ENCODE peak calls at places on chromosomes 12 and 14, in eight cellular contexts. X, U, Q, C, V, D, W and G are unnamed samples.

GRCh38 chr12:54650884-54651283 is 2.7 kb upstream of the DCD start:
- DNase-seq in X (no peak), U (no peak), Q (no peak), C (no peak), V (no peak), D (no peak), W (no peak), G (no peak)

GRCh38 chr14:95318399-95318834 is 1.3 kb downstream of the CLMN start:
- DNase-seq in X (no peak), U (no peak), Q (no peak), C (peak; percentile 30), V (peak; percentile 46), D (no peak), W (no peak), G (no peak)

GRCh38 chr14:24690492-24690891 is 56.5 kb upstream of the GZMB start:
- DNase-seq in X (peak; percentile 51), U (no peak), Q (no peak), C (no peak), V (peak; percentile 26), D (no peak), W (no peak), G (no peak)

GRCh38 chr14:44170554-44170953 is 336.5 kb downstream of the FSCB start:
- DNase-seq in X (no peak), U (no peak), Q (no peak), C (no peak), V (no peak), D (no peak), W (no peak), G (peak; percentile 23)

GRCh38 chr12:6145584-6145983 is 21.1 kb upstream of the VWF start:
- DNase-seq in X (no peak), U (no peak), Q (no peak), C (no peak), V (peak; percentile 7), D (no peak), W (no peak), G (no peak)

GRCh38 chr14:32408018-32408417 is 78.9 kb downstream of the AKAP6 start:
- DNase-seq in X (no peak), U (no peak), Q (no peak), C (no peak), V (no peak), D (peak; percentile 32), W (no peak), G (peak; percentile 10)

GRCh38 chr12:111841750-111842555 is at the start of gene MAPKAPK5:
- DNase-seq in X (peak; percentile 96), U (peak; percentile 95), Q (peak; percentile 97), C (peak; percentile 98), V (peak; percentile 97), D (peak; percentile 95), W (peak; percentile 99), G (peak; percentile 91)

GRCh38 chr14:55094630-55095157 is 34.4 kb upstream of the LGALS3 start:
- DNase-seq in X (no peak), U (no peak), Q (no peak), C (no peak), V (no peak), D (peak; percentile 21), W (no peak), G (no peak)

GRCh38 chr12:52202361-52203078 is 10.7 kb upstream of the KRT80 start:
- DNase-seq in X (no peak), U (no peak), Q (peak; percentile 51), C (peak; percentile 33), V (no peak), D (no peak), W (no peak), G (no peak)

GRCh38 chr14:49692191-49692757 is 646 bp upstream of the KLHDC1 start:
- DNase-seq in X (no peak), U (no peak), Q (no peak), C (no peak), V (no peak), D (no peak), W (peak; percentile 8), G (no peak)

GRCh38 chr12:121089813-121090430 is 42.8 kb upstream of the P2RX7 start:
- DNase-seq in X (no peak), U (no peak), Q (no peak), C (no peak), V (no peak), D (no peak), W (no peak), G (no peak)

GRCh38 chr12:121949643-121950397 is 31.4 kb downstream of the CFAP251 start:
- DNase-seq in X (no peak), U (no peak), Q (no peak), C (no peak), V (no peak), D (no peak), W (peak; percentile 17), G (no peak)

GRCh38 chr12:50665609-50666008 is 98.3 kb upstream of the ATF1 start:
- DNase-seq in X (no peak), U (no peak), Q (no peak), C (no peak), V (no peak), D (no peak), W (no peak), G (no peak)

GRCh38 chr14:64400829-64401459 is 12.8 kb downstream of the MTHFD1 start:
- DNase-seq in X (no peak), U (no peak), Q (no peak), C (no peak), V (no peak), D (no peak), W (no peak), G (no peak)

GRCh38 chr14:34044666-34045306 is 93.9 kb upstream of the EGLN3 start:
- DNase-seq in X (no peak), U (no peak), Q (no peak), C (no peak), V (no peak), D (no peak), W (no peak), G (no peak)